ENCODE peak calls at places on chromosomes 3 and 15, in four cellular contexts. B, F, H and W are unnamed samples.

GRCh38 chr3:187280644-187281043 is 10.9 kb downstream of the MASP1 start:
- DNase-seq in B (no peak), F (no peak), H (no peak), W (no peak)

GRCh38 chr3:159785276-159785675 is 203.4 kb upstream of the IL12A start:
- DNase-seq in B (no peak), F (no peak), H (no peak), W (no peak)

GRCh38 chr3:42547401-42547945 is 34.3 kb downstream of the SEC22C start:
- DNase-seq in B (peak), F (peak), H (peak), W (no peak)

GRCh38 chr3:42387802-42388651 is 22.4 kb downstream of the LYZL4 start:
- DNase-seq in B (no peak), F (no peak), H (no peak), W (peak)

GRCh38 chr15:87121357-87121756 is 1041.7 kb downstream of the AGBL1 start:
- DNase-seq in B (no peak), F (no peak), H (no peak), W (no peak)

GRCh38 chr3:175911937-175912336 is 1052.8 kb downstream of the NAALADL2 start:
- DNase-seq in B (no peak), F (no peak), H (no peak), W (no peak)

GRCh38 chr3:147458995-147459704 is 50.0 kb downstream of the ZIC1 start:
- DNase-seq in B (no peak), F (no peak), H (no peak), W (peak)

GRCh38 chr3:24069045-24069444 is 124.0 kb downstream of the NR1D2 start:
- DNase-seq in B (no peak), F (peak), H (peak), W (no peak)

GRCh38 chr15:48798319-48798718 is 12.6 kb downstream of the CEP152 start:
- DNase-seq in B (no peak), F (no peak), H (peak), W (no peak)

GRCh38 chr3:127822166-127822835 is at the start of gene MGLL:
- DNase-seq in B (no peak), F (no peak), H (peak), W (no peak)

GRCh38 chr3:65785065-65785645 is 253.6 kb downstream of the MAGI1 start:
- DNase-seq in B (peak), F (peak), H (peak), W (peak)

GRCh38 chr3:18666655-18667054 is 241.5 kb upstream of the SATB1 start:
- DNase-seq in B (no peak), F (no peak), H (no peak), W (no peak)

GRCh38 chr3:184812845-184813157 is 835 bp downstream of the VPS8 start:
- DNase-seq in B (no peak), F (no peak), H (no peak), W (no peak)

GRCh38 chr3:86986666-86987420 is 4.1 kb downstream of the VGLL3 start:
- DNase-seq in B (no peak), F (no peak), H (no peak), W (no peak)

GRCh38 chr15:75149911-75150709 is 51.6 kb upstream of the C15orf39 start:
- DNase-seq in B (peak), F (peak), H (no peak), W (no peak)

GRCh38 chr3:151580592-151580991 is 119.7 kb upstream of the IGSF10 start:
- DNase-seq in B (no peak), F (no peak), H (no peak), W (peak)

GRCh38 chr3:32405155-32405554 is 13.5 kb downstream of the CMTM7 start:
- DNase-seq in B (no peak), F (no peak), H (no peak), W (no peak)

GRCh38 chr3:16841906-16842709 is 42.6 kb upstream of the PLCL2 start:
- DNase-seq in B (no peak), F (no peak), H (no peak), W (no peak)

GRCh38 chr15:63301088-63301487 is 23.7 kb downstream of the APH1B start:
- DNase-seq in B (no peak), F (no peak), H (no peak), W (no peak)

GRCh38 chr3:38008191-38008701 is 17.7 kb downstream of the VILL start:
- DNase-seq in B (no peak), F (no peak), H (no peak), W (no peak)

GRCh38 chr3:17320266-17320665 is 422.2 kb downstream of the TBC1D5 start:
- DNase-seq in B (no peak), F (no peak), H (no peak), W (no peak)

GRCh38 chr3:37310666-37311050 is 136.3 kb upstream of the LRRFIP2 start:
- DNase-seq in B (no peak), F (no peak), H (no peak), W (no peak)

GRCh38 chr3:141349711-141350110 is 18.6 kb upstream of the ZBTB38 start:
- DNase-seq in B (no peak), F (no peak), H (no peak), W (no peak)

GRCh38 chr3:110267304-110267703 is 804.3 kb upstream of the NECTIN3 start:
- DNase-seq in B (no peak), F (no peak), H (peak), W (no peak)

GRCh38 chr3:196232154-196232881 is 16.0 kb downstream of the SLC51A start:
- DNase-seq in B (no peak), F (no peak), H (no peak), W (no peak)

GRCh38 chr15:87704276-87704675 is 552.3 kb downstream of the NTRK3 start:
- DNase-seq in B (no peak), F (peak), H (no peak), W (no peak)

GRCh38 chr3:155101398-155101797 is 21.3 kb downstream of the MME start:
- DNase-seq in B (no peak), F (peak), H (no peak), W (no peak)

GRCh38 chr3:11389570-11390268 is 117.5 kb downstream of the ATG7 start:
- DNase-seq in B (no peak), F (no peak), H (no peak), W (no peak)

GRCh38 chr3:161171639-161172552 is 49.2 kb upstream of the NMD3 start:
- DNase-seq in B (peak), F (no peak), H (peak), W (no peak)

GRCh38 chr15:81189583-81190283 is 6.9 kb upstream of the IL16 start:
- DNase-seq in B (no peak), F (no peak), H (no peak), W (no peak)

GRCh38 chr3:133955892-133956291 is 60.2 kb upstream of the RAB6B start:
- DNase-seq in B (no peak), F (no peak), H (no peak), W (peak)

GRCh38 chr15:99558084-99558483 is 7.7 kb upstream of the MEF2A start:
- DNase-seq in B (no peak), F (no peak), H (no peak), W (no peak)

GRCh38 chr3:69671082-69671952 is 67.9 kb upstream of the MITF start:
- DNase-seq in B (peak), F (peak), H (peak), W (peak)

GRCh38 chr3:122263058-122263457 is 62.0 kb upstream of the CSTA start:
- DNase-seq in B (no peak), F (no peak), H (peak), W (no peak)

GRCh38 chr3:126314305-126315082 is 42.7 kb downstream of the KLF15 start:
- DNase-seq in B (no peak), F (no peak), H (no peak), W (no peak)

GRCh38 chr3:47525617-47526016 is 12.1 kb upstream of the ELP6 start:
- DNase-seq in B (no peak), F (no peak), H (no peak), W (no peak)

GRCh38 chr15:91320106-91320505 is 220.0 kb downstream of the SV2B start:
- DNase-seq in B (no peak), F (no peak), H (no peak), W (no peak)

GRCh38 chr3:151091685-151092352 is 6.4 kb downstream of the MED12L start:
- DNase-seq in B (no peak), F (no peak), H (no peak), W (peak)

GRCh38 chr15:67065531-67066005 is at the start of gene SMAD3:
- DNase-seq in B (peak), F (peak), H (peak), W (no peak)

GRCh38 chr15:69337133-69337532 is 38.4 kb downstream of the PAQR5 start:
- DNase-seq in B (peak), F (no peak), H (no peak), W (no peak)

DNA sequence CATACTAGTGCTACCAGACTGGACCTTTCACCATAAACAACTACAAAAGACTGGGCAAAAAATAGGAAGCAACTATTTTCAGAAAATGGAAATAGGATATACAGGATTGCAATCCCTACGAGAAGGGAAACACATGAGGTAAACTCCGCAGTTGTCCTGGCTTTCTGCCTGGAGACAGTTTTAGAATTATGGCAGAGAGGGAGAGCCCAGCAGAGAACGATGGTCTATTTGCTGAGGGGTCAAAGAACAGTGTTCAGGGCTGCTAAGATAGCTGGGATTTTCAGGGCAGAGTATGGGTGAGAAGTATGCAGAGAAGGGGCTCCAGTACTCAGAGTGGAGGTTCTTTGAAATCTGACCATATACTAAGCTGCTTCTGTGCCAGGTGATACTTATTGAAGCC is 163.4 kb downstream of the CHDH start:
- DNase-seq in B (no peak), F (no peak), H (no peak), W (no peak)
- H3K27ac ChIP-seq in B (no peak), F (no peak), H (no peak), W (no peak)

DNA sequence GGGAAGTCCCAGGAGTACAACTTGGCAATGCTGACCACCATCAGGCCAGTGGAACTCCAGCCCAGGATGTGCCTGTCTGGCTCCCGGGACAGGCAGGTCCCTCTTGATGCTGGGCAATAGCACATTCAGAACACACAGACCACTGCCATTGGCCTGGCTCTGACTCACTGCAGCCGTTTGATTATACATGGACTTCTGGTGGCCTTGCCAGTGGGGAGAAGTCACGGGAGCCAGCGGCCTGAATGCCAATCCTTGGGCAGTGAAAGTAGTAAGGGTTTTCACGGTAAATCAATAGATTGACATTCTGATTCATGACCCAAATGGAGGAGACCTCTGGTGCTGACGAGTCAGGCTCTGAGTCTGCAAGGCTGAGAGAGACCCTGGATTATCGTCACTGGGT is 12.5 kb upstream of the PROK2 start:
- DNase-seq in B (no peak), F (no peak), H (no peak), W (no peak)
- TF ChIP-seq EZH2 in B (no peak), F (no peak), H (no peak), W (no peak)

DNA sequence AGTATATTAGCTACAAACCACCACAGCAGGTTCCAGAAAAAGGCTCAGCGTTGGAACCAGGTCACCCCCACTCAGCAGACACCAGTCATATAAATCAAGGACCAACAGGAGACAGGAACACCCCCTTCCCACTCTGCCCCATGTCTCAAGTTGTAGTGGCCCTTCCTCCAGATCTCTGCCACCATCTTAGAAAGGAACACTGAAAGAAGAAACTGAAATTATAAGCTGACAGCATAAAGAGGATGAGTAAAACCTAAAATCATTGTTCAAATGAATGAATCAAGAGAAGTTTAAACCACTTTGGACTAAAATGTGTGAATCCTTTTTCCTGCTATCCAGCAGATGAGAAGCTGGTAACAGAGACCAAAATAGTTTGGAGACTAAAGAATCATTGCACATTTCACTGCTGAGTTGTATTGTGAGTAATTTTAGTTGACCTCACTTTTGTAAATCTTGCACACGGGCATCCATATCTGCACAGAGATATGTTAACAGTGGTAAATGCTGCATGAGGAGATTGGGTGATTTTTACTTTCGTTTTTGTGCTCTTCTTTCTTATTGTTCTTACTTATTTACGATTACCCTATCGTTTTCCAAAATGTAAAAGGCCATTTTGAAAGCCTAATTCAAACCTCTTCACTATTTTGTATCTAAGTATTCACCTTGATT is 19.8 kb downstream of the CCR3 start:
- DNase-seq in B (no peak), F (no peak), H (no peak), W (no peak)
- H3K4me3 ChIP-seq in B (no peak), F (no peak), H (no peak), W (no peak)

GRCh38 chr3:48949376-48949717 is 30.7 kb downstream of the ARIH2 start:
- DNase-seq in B (no peak), F (no peak), H (no peak), W (no peak)
- H3K27ac ChIP-seq in B (no peak), F (no peak), H (peak), W (peak)

DNA sequence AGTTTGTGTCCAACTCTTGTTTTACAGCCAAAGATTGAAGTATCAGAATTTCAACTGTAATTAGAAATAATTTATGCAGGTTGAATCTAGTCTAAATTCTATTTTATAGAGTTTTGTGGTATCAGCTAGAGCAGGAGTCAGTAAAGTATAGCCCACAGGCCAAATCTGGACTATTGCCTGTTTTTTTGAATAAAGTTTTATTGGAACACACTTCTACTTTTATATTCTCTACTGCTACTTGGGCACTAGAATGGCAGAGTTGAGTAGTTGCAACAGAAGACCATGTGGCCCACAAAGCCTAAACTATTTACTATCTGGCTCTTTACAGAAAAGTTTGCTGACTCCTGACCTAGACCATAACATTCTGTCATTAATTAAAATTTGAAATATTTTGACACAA is 36.3 kb downstream of the TFG start:
- DNase-seq in B (no peak), F (no peak), H (no peak), W (no peak)
- TF ChIP-seq EZH2 in B (no peak), F (no peak), H (no peak), W (no peak)

GRCh38 chr3:52050571-52050970 is 5.8 kb downstream of the DUSP7 start:
- DNase-seq in B (no peak), F (no peak), H (no peak), W (no peak)

GRCh38 chr3:52049503-52049902 is 6.9 kb downstream of the DUSP7 start:
- DNase-seq in B (no peak), F (no peak), H (no peak), W (no peak)

GRCh38 chr3:52052831-52053306 is 3.5 kb downstream of the DUSP7 start:
- DNase-seq in B (no peak), F (peak), H (peak), W (no peak)

GRCh38 chr3:52053307-52054304 is 2.8 kb downstream of the DUSP7 start:
- DNase-seq in B (no peak), F (peak), H (peak), W (no peak)

DNA sequence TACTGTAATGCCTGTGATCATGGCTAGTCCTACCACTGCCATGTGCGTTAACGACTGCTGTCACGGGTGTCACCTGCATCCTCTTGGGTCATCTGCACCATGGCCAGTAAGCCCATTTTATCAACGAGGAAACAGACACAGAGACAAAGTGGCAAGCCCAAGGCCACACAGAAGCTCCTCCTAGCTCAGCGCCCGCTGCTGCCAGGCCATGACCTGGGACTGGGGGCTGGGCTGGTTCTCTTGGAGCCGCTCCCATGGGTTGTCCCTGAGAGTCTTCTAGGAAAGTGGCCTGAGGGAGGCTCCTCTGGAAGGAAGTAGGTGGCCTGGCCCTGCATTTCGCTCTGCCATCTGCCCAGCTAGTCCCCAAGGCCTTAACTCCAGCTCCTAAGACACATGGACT is 4.9 kb downstream of the DUSP7 start:
- DNase-seq in B (no peak), F (no peak), H (no peak), W (no peak)
- H3K4me3 ChIP-seq in B (no peak), F (no peak), H (no peak), W (no peak)

DNA sequence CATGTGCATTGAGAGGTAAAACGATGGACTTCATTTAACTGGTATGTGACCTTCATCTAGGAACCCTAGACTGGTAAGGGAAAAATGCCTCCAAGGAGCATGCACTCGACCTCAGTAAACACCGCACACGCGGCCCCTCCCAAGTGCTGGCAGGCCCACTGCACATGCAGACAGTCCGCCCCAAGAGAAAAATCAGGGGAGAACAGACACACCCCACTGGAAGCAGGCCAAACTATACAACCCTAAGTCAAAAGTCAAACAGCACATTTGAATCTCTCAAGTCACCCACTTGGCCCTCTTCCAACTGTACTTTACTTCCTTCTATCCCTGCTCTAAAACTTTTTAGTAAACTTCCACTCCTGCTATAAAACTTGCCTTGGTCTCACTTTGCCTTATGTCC is 250.1 kb upstream of the HES1 start:
- DNase-seq in B (no peak), F (peak), H (no peak), W (no peak)
- H3K27ac ChIP-seq in B (no peak), F (no peak), H (no peak), W (no peak)

DNA sequence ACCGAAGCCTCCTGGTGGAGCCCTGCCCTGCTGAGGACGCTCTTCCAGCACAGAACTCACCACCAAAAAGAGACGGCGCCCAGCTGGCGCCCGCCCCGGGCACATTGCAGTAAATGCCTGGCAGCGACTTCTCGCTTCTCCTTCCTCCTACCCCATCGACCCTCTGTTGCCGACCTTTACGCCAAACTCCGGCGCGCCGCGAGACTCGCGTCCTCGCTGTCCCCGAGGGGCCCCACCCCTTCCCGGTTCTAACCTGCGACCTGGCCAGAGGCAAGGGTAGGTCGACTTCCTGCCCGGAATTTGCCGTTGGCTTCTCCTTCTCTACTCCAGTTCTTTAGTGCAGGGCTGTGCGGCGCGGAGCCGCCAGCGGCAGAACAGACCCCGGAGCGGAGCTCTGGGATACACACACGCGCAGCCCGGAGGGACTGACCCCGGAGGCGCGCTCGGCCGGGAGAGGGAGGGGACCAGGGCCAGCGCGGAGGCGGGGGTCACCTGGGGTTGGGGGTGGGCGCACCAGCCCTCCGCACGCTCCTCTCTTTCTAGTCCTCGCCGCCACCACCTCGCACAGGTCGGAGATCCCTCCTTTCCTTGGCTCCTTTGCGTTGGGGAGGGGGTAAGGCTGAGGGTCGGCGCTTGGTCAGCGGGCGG is 226.6 kb upstream of the AZI2 start:
- DNase-seq in B (no peak), F (no peak), H (peak), W (no peak)
- TF ChIP-seq EZH2 in B (no peak), F (no peak), H (peak), W (no peak)